ENCODE peak calls at places on chromosome 22, in eight cellular contexts. S, W, F, M, X, V, A and N are unnamed samples.

GRCh38 chr22:24133187-24133965 is 47.9 kb upstream of the SUSD2 start:
- DNase-seq in X (peak), M (peak), V (no peak), S (no peak), W (peak), F (no peak), A (no peak), N (no peak)

GRCh38 chr22:46564084-46564714 is 26.8 kb upstream of the CELSR1 start:
- DNase-seq in W (no peak), X (no peak), V (no peak), F (no peak), M (no peak), S (no peak), A (no peak), N (peak)

GRCh38 chr22:45769569-45770210 is 98.1 kb downstream of the ATXN10 start:
- DNase-seq in S (peak), A (no peak), V (no peak), W (no peak), F (no peak), X (no peak), M (peak), N (no peak)

GRCh38 chr22:36379593-36380361 is 8.0 kb downstream of the MYH9 start:
- DNase-seq in A (no peak), X (no peak), W (peak), V (no peak), M (no peak), F (no peak), S (no peak), N (no peak)

GRCh38 chr22:47715866-47716578 is 953.6 kb downstream of the TBC1D22A start:
- DNase-seq in X (no peak), A (no peak), F (no peak), W (no peak), M (no peak), V (no peak), S (no peak), N (no peak)

GRCh38 chr22:17159504-17159951 is 451 bp upstream of the HDHD5 start:
- DNase-seq in X (peak), S (no peak), F (peak), A (no peak), W (peak), M (peak), V (peak), N (peak)

GRCh38 chr22:34702279-34702678 is 363.7 kb upstream of the ISX start:
- DNase-seq in A (no peak), X (no peak), F (no peak), W (no peak), M (no peak), V (no peak), S (no peak), N (no peak)

GRCh38 chr22:27754247-27754887 is 47.2 kb downstream of the MN1 start:
- DNase-seq in S (no peak), F (no peak), M (peak), A (no peak), V (no peak), X (no peak), W (peak), N (peak)

GRCh38 chr22:30884211-30885000 is 84.2 kb downstream of the MORC2 start:
- DNase-seq in V (no peak), W (no peak), F (no peak), X (no peak), A (no peak), M (no peak), S (no peak), N (no peak)

GRCh38 chr22:17779286-17780115 is 5.2 kb upstream of the BID start:
- DNase-seq in V (no peak), S (no peak), W (no peak), A (no peak), F (no peak), M (no peak), X (no peak), N (no peak)

GRCh38 chr22:48055827-48056226 is 1293.4 kb downstream of the TBC1D22A start:
- DNase-seq in A (no peak), V (no peak), X (no peak), F (no peak), W (no peak), S (no peak), M (no peak), N (no peak)

GRCh38 chr22:38074181-38075104 is 9.5 kb downstream of the SLC16A8 start:
- DNase-seq in A (no peak), F (no peak), M (peak), S (no peak), W (peak), X (no peak), V (no peak), N (peak)

GRCh38 chr22:45602004-45602733 is 69.5 kb upstream of the ATXN10 start:
- DNase-seq in W (no peak), F (no peak), V (no peak), A (no peak), M (no peak), X (no peak), S (no peak), N (no peak)

GRCh38 chr22:35921777-35922176 is 106.8 kb downstream of the RBFOX2 start:
- DNase-seq in X (peak), M (peak), V (peak), W (peak), A (peak), F (peak), S (peak), N (peak)

GRCh38 chr22:23533328-23533762 is 46.7 kb downstream of the IGLL1 start:
- DNase-seq in A (no peak), M (no peak), X (peak), S (no peak), F (no peak), W (no peak), V (no peak), N (no peak)

GRCh38 chr22:37274380-37274862 is 7.9 kb upstream of the CYTH4 start:
- DNase-seq in A (no peak), W (no peak), V (no peak), F (peak), M (no peak), X (no peak), S (no peak), N (no peak)

GRCh38 chr22:36432592-36433317 is 45.0 kb upstream of the MYH9 start:
- DNase-seq in X (no peak), V (no peak), A (no peak), F (no peak), M (peak), S (no peak), W (peak), N (no peak)

GRCh38 chr22:47065756-47066615 is 303.5 kb downstream of the TBC1D22A start:
- DNase-seq in X (no peak), F (no peak), V (no peak), A (no peak), S (no peak), M (no peak), W (no peak), N (peak)

GRCh38 chr22:31148953-31149627 is 8.8 kb upstream of the PLA2G3 start:
- DNase-seq in X (peak), A (no peak), M (peak), F (peak), W (peak), S (peak), V (peak), N (peak)

GRCh38 chr22:47171441-47172221 is 409.2 kb downstream of the TBC1D22A start:
- DNase-seq in X (no peak), M (no peak), S (no peak), V (no peak), W (no peak), A (no peak), F (no peak), N (no peak)

GRCh38 chr22:30305519-30305905 is 16.2 kb upstream of the CASTOR1 start:
- DNase-seq in M (no peak), S (no peak), V (no peak), X (no peak), W (no peak), A (no peak), F (peak), N (peak)

GRCh38 chr22:23910496-23911190 is 16.5 kb downstream of the MIF start:
- DNase-seq in W (no peak), A (no peak), V (no peak), S (no peak), X (no peak), F (no peak), M (no peak), N (no peak)

GRCh38 chr22:17258015-17258827 is 39.0 kb upstream of the ADA2 start:
- DNase-seq in F (no peak), V (no peak), M (peak), W (peak), X (no peak), A (peak), S (no peak), N (no peak)

GRCh38 chr22:45891021-45891421 is 85.9 kb downstream of the WNT7B start:
- DNase-seq in W (no peak), A (no peak), M (no peak), S (no peak), F (no peak), V (no peak), X (no peak), N (no peak)

GRCh38 chr22:30195245-30196140 is 51.1 kb downstream of the LIF start:
- DNase-seq in M (no peak), W (no peak), V (no peak), A (no peak), S (no peak), X (no peak), F (peak), N (peak)

GRCh38 chr22:40504285-40505249 is 132.0 kb downstream of the MRTFA start:
- DNase-seq in S (no peak), X (no peak), A (no peak), V (no peak), F (no peak), M (no peak), W (no peak), N (no peak)

GRCh38 chr22:24474221-24474620 is 20.9 kb upstream of the UPB1 start:
- DNase-seq in X (peak), V (peak), A (peak), S (peak), W (peak), F (no peak), M (peak), N (peak)

GRCh38 chr22:25402501-25403283 is 161.8 kb upstream of the GRK3 start:
- DNase-seq in A (no peak), S (no peak), V (no peak), M (peak), F (no peak), X (no peak), W (no peak), N (peak)

GRCh38 chr22:30481711-30482110 is 9.9 kb upstream of the SEC14L3 start:
- DNase-seq in X (no peak), V (no peak), W (no peak), S (no peak), A (no peak), M (peak), F (no peak), N (no peak)

GRCh38 chr22:22884888-22885840 is 2.5 kb upstream of the IGLL5 start:
- DNase-seq in M (no peak), S (no peak), A (no peak), X (no peak), F (no peak), V (no peak), W (no peak), N (no peak)

GRCh38 chr22:17903564-17904295 is 120.6 kb downstream of the MICAL3 start:
- DNase-seq in M (no peak), F (no peak), A (no peak), X (no peak), S (no peak), V (no peak), W (peak), N (no peak)

GRCh38 chr22:32660292-32660691 is 141.2 kb upstream of the TIMP3 start:
- DNase-seq in F (peak), W (peak), M (peak), A (no peak), V (peak), X (peak), S (no peak), N (peak)

GRCh38 chr22:34992672-34993071 is 73.3 kb upstream of the ISX start:
- DNase-seq in W (no peak), F (no peak), V (no peak), S (no peak), A (no peak), M (no peak), X (no peak), N (no peak)

GRCh38 chr22:31680764-31681624 is 19.0 kb upstream of the PISD start:
- DNase-seq in V (no peak), S (peak), W (peak), X (no peak), A (no peak), F (no peak), M (peak), N (peak)

GRCh38 chr22:24331468-24332440 is 61.1 kb downstream of the SPECC1L start:
- DNase-seq in A (no peak), F (no peak), S (no peak), V (no peak), W (no peak), M (peak), X (no peak), N (no peak)

GRCh38 chr22:23521442-23522113 is 58.5 kb downstream of the IGLL1 start:
- DNase-seq in S (peak), F (peak), A (peak), V (peak), M (peak), X (peak), W (peak), N (peak)

GRCh38 chr22:46923394-46923793 is 160.9 kb downstream of the TBC1D22A start:
- DNase-seq in F (no peak), V (no peak), W (no peak), M (no peak), X (no peak), A (no peak), S (no peak), N (no peak)

GRCh38 chr22:41888638-41889200 is 26.2 kb downstream of the SHISA8 start:
- DNase-seq in X (no peak), V (no peak), M (peak), S (peak), A (no peak), W (no peak), F (no peak), N (peak)

GRCh38 chr22:46800102-46800857 is 37.8 kb downstream of the TBC1D22A start:
- DNase-seq in M (no peak), W (no peak), S (no peak), V (no peak), F (no peak), X (no peak), A (no peak), N (no peak)

GRCh38 chr22:43326342-43326825 is 16.8 kb downstream of the SCUBE1 start:
- DNase-seq in F (no peak), S (no peak), A (no peak), M (no peak), V (no peak), W (no peak), X (no peak), N (no peak)

GRCh38 chr22:43317252-43317651 is 25.9 kb downstream of the SCUBE1 start:
- DNase-seq in V (no peak), F (no peak), A (no peak), X (no peak), M (no peak), S (no peak), W (no peak), N (no peak)

GRCh38 chr22:43319661-43320486 is 23.3 kb downstream of the SCUBE1 start:
- DNase-seq in W (no peak), V (no peak), X (no peak), S (no peak), M (peak), F (no peak), A (no peak), N (no peak)

GRCh38 chr22:43325176-43325575 is 18.0 kb downstream of the SCUBE1 start:
- DNase-seq in V (no peak), W (no peak), X (no peak), A (no peak), M (no peak), F (no peak), S (no peak), N (no peak)

DNA sequence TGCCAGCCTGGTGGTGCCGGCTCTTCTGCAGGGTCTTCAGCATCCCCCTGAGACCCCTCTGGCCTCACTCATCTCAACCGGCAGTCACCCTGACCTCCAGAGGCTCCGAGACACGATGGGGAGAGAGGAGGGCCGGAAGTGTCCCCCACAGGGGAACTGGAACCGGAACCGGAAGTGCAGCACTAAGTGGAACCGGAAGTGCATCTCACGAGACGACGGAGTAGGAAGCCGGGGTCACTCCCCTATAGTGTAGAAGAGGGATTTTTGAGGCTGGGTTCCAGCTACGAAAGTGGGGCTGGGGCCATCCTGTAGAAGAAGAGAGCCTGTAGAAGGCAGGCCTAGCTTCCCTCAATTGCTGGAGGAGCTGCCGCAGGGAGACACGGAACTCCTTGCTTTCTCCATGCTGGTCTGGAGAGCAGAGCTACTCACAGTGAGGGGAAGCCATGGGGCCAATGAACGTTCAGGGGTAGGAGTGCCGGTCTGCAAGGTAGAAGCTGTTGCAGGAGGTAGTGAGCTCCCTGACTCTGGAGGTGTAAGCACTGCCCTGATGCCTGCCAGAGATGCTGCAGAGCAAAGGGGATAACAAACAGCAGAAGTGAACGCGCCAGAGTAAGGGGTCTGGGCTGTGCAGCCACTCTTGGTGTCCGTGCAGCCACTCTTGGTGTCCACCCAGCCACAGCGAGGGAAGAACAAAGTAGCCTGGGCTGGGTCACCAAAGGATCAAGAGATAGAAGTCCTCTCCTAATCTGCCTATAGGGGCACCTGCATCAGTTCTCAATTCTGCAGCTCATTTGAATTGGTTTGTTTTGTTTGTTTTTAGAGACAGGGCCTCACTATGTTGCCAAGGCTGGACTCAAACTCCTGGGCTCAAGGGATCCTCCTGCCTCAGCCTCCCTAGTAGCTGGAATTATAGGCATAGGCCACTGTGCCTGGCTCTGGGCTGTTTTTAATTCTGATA is 21.9 kb downstream of the SCUBE1 start:
- DNase-seq in A (no peak), W (no peak), M (no peak), F (no peak), V (no peak), S (no peak), X (no peak), N (no peak)
- H3K4me3 ChIP-seq in A (no peak), W (no peak), M (no peak), F (no peak), V (no peak), S (no peak), X (no peak), N (no peak)

DNA sequence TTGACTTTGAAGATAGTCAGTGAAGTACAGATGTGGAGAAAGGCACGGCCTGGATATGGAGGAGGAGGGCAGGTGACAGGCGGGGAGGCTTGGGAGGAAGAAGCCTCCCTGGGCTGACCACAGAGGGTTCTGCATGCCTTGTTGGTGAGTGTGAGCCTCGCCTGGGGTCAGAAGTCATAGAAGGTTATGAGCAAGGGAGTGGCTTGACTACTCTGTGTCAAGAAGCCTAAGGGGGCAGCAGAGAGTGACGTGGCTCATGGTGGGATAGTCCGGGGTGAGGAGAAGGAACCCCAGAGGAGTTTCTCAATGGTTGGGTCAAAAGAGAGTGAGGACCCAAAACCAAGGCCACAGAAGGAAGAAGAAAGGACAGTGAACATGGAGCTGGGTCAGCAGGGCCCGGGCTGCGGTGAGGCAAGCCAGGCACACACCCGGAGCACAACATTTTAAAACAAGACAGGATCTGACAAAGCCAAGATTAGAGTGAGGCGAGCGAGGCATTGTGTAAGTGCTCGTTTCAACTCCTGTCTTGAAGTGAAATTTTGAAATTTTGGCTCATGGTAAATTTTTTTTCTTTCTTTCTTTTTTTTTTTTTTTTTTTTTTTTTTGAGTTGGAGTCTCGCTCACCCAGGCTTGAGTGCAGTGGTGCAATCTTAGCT is 31.9 kb downstream of the PDGFB start:
- DNase-seq in F (no peak), V (peak), A (peak), S (no peak), M (no peak), W (no peak), X (peak), N (peak)
- TF ChIP-seq CTCF in F (no peak), V (peak), A (no peak), S (no peak), M (peak), W (no peak), X (no peak), N (peak)

GRCh38 chr22:29152045-29152380 is 53.7 kb upstream of the EMID1 start:
- DNase-seq in A (no peak), S (no peak), M (no peak), V (no peak), F (no peak), X (no peak), W (no peak), N (no peak)

GRCh38 chr22:29155966-29156365 is 49.7 kb upstream of the EMID1 start:
- DNase-seq in W (no peak), A (no peak), S (no peak), X (no peak), F (no peak), M (no peak), V (no peak), N (no peak)

GRCh38 chr22:29156507-29156906 is 49.2 kb upstream of the EMID1 start:
- DNase-seq in W (no peak), A (no peak), S (no peak), X (no peak), F (no peak), M (peak), V (no peak), N (no peak)

GRCh38 chr22:29152381-29153138 is 53.1 kb upstream of the EMID1 start:
- DNase-seq in F (peak), M (no peak), X (no peak), A (no peak), S (no peak), V (no peak), W (peak), N (peak)

DNA sequence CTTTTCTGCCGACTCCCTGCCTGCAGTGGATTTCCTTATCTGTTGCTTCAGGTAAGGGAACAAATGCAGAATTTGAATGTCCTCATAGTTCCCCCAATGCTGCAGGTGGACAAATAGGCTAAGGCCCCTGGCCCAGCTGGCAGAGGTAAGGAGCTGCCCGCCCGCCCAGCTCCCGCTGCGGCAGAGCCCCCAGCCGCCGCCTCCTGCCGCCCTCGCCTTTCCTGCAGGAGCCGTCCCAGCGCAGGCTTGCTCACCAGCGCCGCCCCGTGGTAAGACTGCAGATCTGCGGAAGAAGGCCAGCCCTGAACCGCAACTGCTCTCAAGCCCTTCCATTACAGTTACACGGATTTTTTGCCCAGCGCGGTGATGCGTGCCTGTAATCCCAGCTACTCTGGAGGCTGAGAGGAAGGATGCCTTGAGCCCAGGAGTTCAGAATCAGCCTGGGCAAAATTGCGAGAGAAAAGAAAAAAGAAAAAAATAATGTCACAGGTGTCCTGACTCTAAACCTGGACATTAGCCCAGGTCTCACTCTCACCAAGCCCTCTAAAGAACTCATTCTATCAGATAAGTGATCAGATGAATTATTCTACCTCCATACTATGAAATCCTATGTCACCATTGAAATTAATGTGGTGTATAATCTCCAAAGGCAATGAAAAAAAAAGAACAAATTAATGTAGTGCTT is 51.2 kb upstream of the EMID1 start:
- DNase-seq in W (peak), X (peak), A (peak), S (no peak), F (peak), M (peak), V (peak), N (peak)
- H3K4me3 ChIP-seq in W (no peak), X (peak), A (no peak), S (no peak), F (peak), M (no peak), V (peak), N (peak)

GRCh38 chr22:20215742-20216141 is 52.4 kb downstream of the RTN4R start:
- DNase-seq in W (no peak), S (no peak), V (no peak), M (no peak), A (no peak), F (no peak), X (no peak), N (no peak)
- TF ChIP-seq CTCF in W (no peak), S (no peak), V (no peak), M (peak), A (no peak), F (no peak), X (no peak), N (no peak)